ENCODE peak calls at places on chromosomes 6 and 20, in six cellular contexts. U is pancreas; R is ovary; F is CD8-positive, alpha-beta memory T cell; Z is Panc1; P is CD4-positive, alpha-beta memory T cell. V is an unnamed sample.

GRCh38 chr6:35581633-35582032 is 68.9 kb upstream of the TULP1 start:
- DNase-seq in U (no peak), R (no peak), F (no peak), Z (no peak), P (no peak), V (no peak)

GRCh38 chr6:107716688-107717089 is 107.4 kb downstream of the SCML4 start:
- DNase-seq in U (no peak), R (no peak), F (peak; percentile 69), Z (no peak), P (peak; percentile 87), V (peak; percentile 27)

GRCh38 chr6:148239215-148239614 is 103.4 kb upstream of the SASH1 start:
- DNase-seq in U (no peak), R (no peak), F (no peak), Z (no peak), P (no peak), V (no peak)

GRCh38 chr6:154548130-154548830 is 37.8 kb upstream of the CNKSR3 start:
- DNase-seq in U (peak; percentile 72), R (peak; percentile 62), F (no peak), Z (no peak), P (no peak), V (no peak)

GRCh38 chr20:47352332-47353223 is 3.9 kb downstream of the ZMYND8 start:
- DNase-seq in U (peak; percentile 94), R (peak; percentile 62), F (no peak), Z (no peak), P (no peak), V (no peak)

GRCh38 chr6:13355043-13355945 is 27.0 kb upstream of the TBC1D7 start:
- DNase-seq in U (no peak), R (no peak), F (no peak), Z (no peak), P (peak; percentile 39), V (no peak)

GRCh38 chr6:41100871-41101287 is 28.1 kb downstream of the NFYA start:
- DNase-seq in U (peak; percentile 73), R (no peak), F (no peak), Z (no peak), P (no peak), V (no peak)

GRCh38 chr6:37628611-37629320 is 68.9 kb downstream of the MDGA1 start:
- DNase-seq in U (no peak), R (no peak), F (no peak), Z (no peak), P (no peak), V (no peak)

GRCh38 chr6:12030993-12031550 is 19.0 kb downstream of the HIVEP1 start:
- DNase-seq in U (no peak), R (no peak), F (no peak), Z (no peak), P (no peak), V (no peak)

GRCh38 chr6:170152989-170153388 is 137.9 kb downstream of the DLL1 start:
- DNase-seq in U (peak; percentile 93), R (peak; percentile 58), F (no peak), Z (no peak), P (no peak), V (no peak)
- H3K9me3 ChIP-seq in U (no peaks in the 10 kb centered on the region), R (no peaks in the 10 kb centered on the region), F (no peaks in the 10 kb centered on the region), Z (no peaks in the 10 kb centered on the region), P (no peaks in the 10 kb centered on the region), V (no peaks in the 10 kb centered on the region)

DNA sequence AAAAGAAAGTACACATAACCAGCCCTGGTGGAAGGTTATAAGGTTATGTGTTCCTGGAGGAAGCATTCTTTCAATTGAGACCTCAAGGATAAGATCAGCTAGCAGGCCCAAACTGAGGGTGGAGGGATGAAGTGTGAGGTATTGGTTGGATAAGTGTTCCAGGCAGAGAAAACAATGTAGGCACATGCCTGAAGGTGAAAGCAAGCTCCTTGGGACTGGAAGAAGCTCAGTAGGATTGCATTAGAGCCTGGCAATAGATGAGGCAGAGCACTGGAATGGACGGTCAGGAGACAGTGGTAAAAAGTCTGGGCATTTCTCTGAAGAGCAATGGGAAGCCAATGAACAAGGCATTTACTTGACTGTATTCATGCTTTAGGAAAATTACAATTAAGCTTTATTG is 89.9 kb upstream of the SHLD1 start:
- DNase-seq in U (no peak), R (no peak), F (no peak), Z (no peak), P (no peak), V (no peak)
- H3K9me3 ChIP-seq in U (no peaks in the 10 kb centered on the region), R (no peaks in the 10 kb centered on the region), F (no peaks in the 10 kb centered on the region), Z (no peaks in the 10 kb centered on the region), P (no peaks in the 10 kb centered on the region), V (no peaks in the 10 kb centered on the region)

GRCh38 chr20:55800501-55800900 is 204.8 kb downstream of the CBLN4 start:
- DNase-seq in U (no peak), R (no peak), F (no peak), Z (no peak), P (no peak), V (no peak)
- H3K9me3 ChIP-seq in U (no peaks in the 10 kb centered on the region), R (no peaks in the 10 kb centered on the region), F (no peaks in the 10 kb centered on the region), Z (no peaks in the 10 kb centered on the region), P (no peaks in the 10 kb centered on the region), V (no peaks in the 10 kb centered on the region)

DNA sequence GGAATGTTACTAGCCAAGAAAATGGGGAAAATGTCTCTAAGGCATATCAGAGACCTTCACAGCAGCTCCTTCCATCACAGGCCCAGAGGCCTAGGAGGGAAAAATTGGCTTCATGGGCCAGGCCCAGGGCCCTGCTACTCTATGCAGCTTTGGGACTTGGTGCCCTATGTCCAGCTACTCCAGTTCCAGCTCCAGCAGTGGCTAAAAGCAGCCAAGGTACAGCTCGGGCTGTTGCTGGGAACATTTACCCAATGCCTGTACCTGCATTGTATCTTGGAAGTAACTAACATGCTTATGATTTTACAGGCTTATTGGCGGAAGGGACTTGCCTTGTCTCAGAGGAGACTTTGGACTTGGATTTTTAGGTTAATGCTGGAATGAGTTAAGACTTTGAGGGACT is 390.6 kb downstream of the GRIK2 start:
- DNase-seq in U (no peak), R (no peak), F (no peak), Z (no peak), P (no peak), V (no peak)
- H3K9me3 ChIP-seq in U (no peaks in the 10 kb centered on the region), R (no peaks in the 10 kb centered on the region), F (no peaks in the 10 kb centered on the region), Z (no peaks in the 10 kb centered on the region), P (no peaks in the 10 kb centered on the region), V (no peaks in the 10 kb centered on the region)

GRCh38 chr6:302760-303159 is 10.5 kb downstream of the DUSP22 start:
- DNase-seq in U (no peak), R (no peak), F (no peak), Z (no peak), P (no peak), V (no peak)
- H3K9me3 ChIP-seq in U (no peaks in the 10 kb centered on the region), R (no peaks in the 10 kb centered on the region), F (no peaks in the 10 kb centered on the region), Z (no peaks in the 10 kb centered on the region), P (no peaks in the 10 kb centered on the region), V (no peaks in the 10 kb centered on the region)

GRCh38 chr20:24896984-24897383 is 52.1 kb upstream of the CST7 start:
- DNase-seq in U (no peak), R (no peak), F (no peak), Z (no peak), P (no peak), V (no peak)
- H3K9me3 ChIP-seq in U (no peaks in the 10 kb centered on the region), R (peaks cover 8% of the 10 kb centered on the region), F (no peaks in the 10 kb centered on the region), Z (no peaks in the 10 kb centered on the region), P (no peaks in the 10 kb centered on the region), V (no peaks in the 10 kb centered on the region)

GRCh38 chr20:45019764-45020126 is 53.4 kb downstream of the STK4 start:
- DNase-seq in U (no peak), R (no peak), F (no peak), Z (no peak), P (no peak), V (no peak)
- H3K9me3 ChIP-seq in U (no peaks in the 10 kb centered on the region), R (no peaks in the 10 kb centered on the region), F (no peaks in the 10 kb centered on the region), Z (no peaks in the 10 kb centered on the region), P (no peaks in the 10 kb centered on the region), V (no peaks in the 10 kb centered on the region)

V was measured in T-helper 17 cell.